ENCODE peak calls at places on chromosome 21, in nine cellular contexts. One of them, this sample, is unnamed. For H3K9me3, the result is how much of the 10 kb centered on the place peaks cover.

GRCh38 chr21:32940079-32941014 is 85.4 kb upstream of the OLIG2 start:
- DNase-seq in left lung: no peak
- DNase-seq in CD8-positive, alpha-beta T cell: peak
- DNase-seq in OCI-LY7: peak
- DNase-seq in aorta: no peak
- DNase-seq in heart left ventricle: peak
- DNase-seq in fibroblast of lung: peak
- DNase-seq in endothelial cell of umbilical vein: peak
- DNase-seq in DND-41: peak
- DNase-seq in this sample: no peak

GRCh38 chr21:14482165-14482564 is 64.0 kb downstream of the SAMSN1 start:
- DNase-seq in left lung: no peak
- DNase-seq in heart left ventricle: no peak
- DNase-seq in DND-41: peak
- DNase-seq in aorta: no peak
- DNase-seq in endothelial cell of umbilical vein: no peak
- DNase-seq in CD8-positive, alpha-beta T cell: no peak
- DNase-seq in fibroblast of lung: no peak
- DNase-seq in OCI-LY7: no peak
- DNase-seq in this sample: no peak

GRCh38 chr21:16608209-16608830 is 878.5 kb downstream of the USP25 start:
- DNase-seq in fibroblast of lung: peak
- DNase-seq in OCI-LY7: no peak
- DNase-seq in aorta: no peak
- DNase-seq in heart left ventricle: no peak
- DNase-seq in endothelial cell of umbilical vein: no peak
- DNase-seq in CD8-positive, alpha-beta T cell: no peak
- DNase-seq in left lung: no peak
- DNase-seq in DND-41: no peak
- DNase-seq in this sample: peak

GRCh38 chr21:27268290-27268689 is 301.4 kb upstream of the ADAMTS5 start:
- DNase-seq in CD8-positive, alpha-beta T cell: no peak
- DNase-seq in left lung: no peak
- DNase-seq in endothelial cell of umbilical vein: no peak
- DNase-seq in aorta: no peak
- DNase-seq in heart left ventricle: no peak
- DNase-seq in DND-41: no peak
- DNase-seq in fibroblast of lung: peak
- DNase-seq in OCI-LY7: no peak
- DNase-seq in this sample: no peak

GRCh38 chr21:24045775-24046215 is 1561.5 kb downstream of the MRPL39 start:
- DNase-seq in fibroblast of lung: peak
- DNase-seq in aorta: peak
- DNase-seq in left lung: peak
- DNase-seq in OCI-LY7: no peak
- DNase-seq in endothelial cell of umbilical vein: peak
- DNase-seq in CD8-positive, alpha-beta T cell: no peak
- DNase-seq in heart left ventricle: peak
- DNase-seq in DND-41: peak
- DNase-seq in this sample: no peak

GRCh38 chr21:18164933-18165332 is 79.7 kb upstream of the CHODL start:
- DNase-seq in endothelial cell of umbilical vein: no peak
- DNase-seq in aorta: no peak
- DNase-seq in DND-41: no peak
- DNase-seq in fibroblast of lung: no peak
- DNase-seq in OCI-LY7: no peak
- DNase-seq in heart left ventricle: no peak
- DNase-seq in CD8-positive, alpha-beta T cell: no peak
- DNase-seq in left lung: no peak
- DNase-seq in this sample: no peak

GRCh38 chr21:36291509-36291908 is 28.5 kb upstream of the MORC3 start:
- DNase-seq in aorta: no peak
- DNase-seq in heart left ventricle: no peak
- DNase-seq in CD8-positive, alpha-beta T cell: no peak
- DNase-seq in fibroblast of lung: no peak
- DNase-seq in endothelial cell of umbilical vein: no peak
- DNase-seq in left lung: no peak
- DNase-seq in DND-41: no peak
- DNase-seq in OCI-LY7: no peak
- DNase-seq in this sample: no peak

GRCh38 chr21:36783612-36784383 is 84.9 kb downstream of the SIM2 start:
- DNase-seq in DND-41: no peak
- DNase-seq in left lung: peak
- DNase-seq in heart left ventricle: no peak
- DNase-seq in endothelial cell of umbilical vein: peak
- DNase-seq in fibroblast of lung: no peak
- DNase-seq in CD8-positive, alpha-beta T cell: no peak
- DNase-seq in aorta: no peak
- DNase-seq in OCI-LY7: no peak
- DNase-seq in this sample: no peak

GRCh38 chr21:42505090-42505726 is 8.4 kb upstream of the SLC37A1 start:
- DNase-seq in heart left ventricle: no peak
- DNase-seq in aorta: no peak
- DNase-seq in OCI-LY7: peak
- DNase-seq in left lung: no peak
- DNase-seq in endothelial cell of umbilical vein: no peak
- DNase-seq in fibroblast of lung: no peak
- DNase-seq in CD8-positive, alpha-beta T cell: no peak
- DNase-seq in DND-41: no peak
- DNase-seq in this sample: no peak

GRCh38 chr21:37164742-37165141 is 91.7 kb downstream of the TTC3 start:
- DNase-seq in aorta: no peak
- DNase-seq in fibroblast of lung: peak
- DNase-seq in CD8-positive, alpha-beta T cell: no peak
- DNase-seq in DND-41: no peak
- DNase-seq in heart left ventricle: no peak
- DNase-seq in endothelial cell of umbilical vein: no peak
- DNase-seq in OCI-LY7: no peak
- DNase-seq in left lung: no peak
- DNase-seq in this sample: no peak

DNA sequence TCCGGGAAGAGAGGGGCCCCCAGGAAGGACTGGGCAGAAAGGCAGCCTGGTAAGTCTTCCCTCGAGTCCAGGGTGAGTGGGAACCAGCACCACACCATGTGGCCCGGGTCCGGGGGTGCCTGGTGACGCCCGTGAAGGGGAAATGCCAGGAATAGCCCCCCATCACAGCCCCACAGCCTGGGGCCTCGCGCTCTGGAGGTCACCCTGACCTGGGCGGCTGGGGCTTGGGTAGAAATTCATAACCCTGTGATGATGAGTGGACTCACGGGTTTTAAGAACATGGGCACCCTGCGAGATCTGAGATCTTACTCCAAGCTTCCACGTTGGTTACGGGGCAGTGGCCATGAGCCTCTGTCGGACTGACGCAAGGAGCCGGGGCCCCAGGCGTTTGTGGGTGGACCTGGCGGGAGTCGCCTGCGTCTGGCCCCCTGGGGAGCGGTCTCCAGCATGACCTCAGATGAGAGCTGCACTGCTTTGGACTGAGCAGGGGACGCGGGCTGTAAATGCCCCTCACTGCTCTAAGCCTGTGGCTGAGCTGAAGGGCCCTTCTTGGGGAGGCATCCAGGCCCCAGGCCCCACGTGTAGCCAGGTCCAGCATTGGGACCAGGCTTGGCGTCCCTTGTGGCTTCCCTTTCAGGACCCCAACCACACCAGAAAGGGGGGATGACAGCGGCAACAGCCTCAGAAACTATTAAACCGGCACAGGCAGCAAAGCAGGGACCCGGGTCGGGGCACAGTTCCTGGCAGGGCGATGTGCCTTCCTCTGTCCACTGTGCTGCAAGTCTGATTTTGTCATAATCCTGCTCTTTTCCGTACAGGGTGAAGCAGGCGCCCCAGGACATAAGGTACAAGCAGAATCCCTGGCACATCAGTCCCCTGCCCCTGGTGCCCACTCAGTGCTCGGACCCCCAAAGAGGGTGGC is 60.0 kb downstream of the SLC19A1 start:
- DNase-seq in aorta: no peak
- DNase-seq in fibroblast of lung: no peak
- DNase-seq in CD8-positive, alpha-beta T cell: no peak
- DNase-seq in DND-41: no peak
- DNase-seq in OCI-LY7: no peak
- DNase-seq in left lung: no peak
- DNase-seq in endothelial cell of umbilical vein: no peak
- DNase-seq in heart left ventricle: no peak
- DNase-seq in this sample: no peak
- H3K9me3 ChIP-seq in aorta: under half
- H3K9me3 ChIP-seq in fibroblast of lung: under half
- H3K9me3 ChIP-seq in CD8-positive, alpha-beta T cell: under half
- H3K9me3 ChIP-seq in DND-41: under half
- H3K9me3 ChIP-seq in OCI-LY7: under half
- H3K9me3 ChIP-seq in left lung: under half
- H3K9me3 ChIP-seq in endothelial cell of umbilical vein: under half
- H3K9me3 ChIP-seq in heart left ventricle: under half
- H3K9me3 ChIP-seq in this sample: under half

GRCh38 chr21:31557956-31558838 is 101.3 kb upstream of the SOD1 start:
- DNase-seq in DND-41: peak
- DNase-seq in fibroblast of lung: no peak
- DNase-seq in heart left ventricle: no peak
- DNase-seq in CD8-positive, alpha-beta T cell: peak
- DNase-seq in endothelial cell of umbilical vein: no peak
- DNase-seq in OCI-LY7: peak
- DNase-seq in aorta: peak
- DNase-seq in left lung: no peak
- DNase-seq in this sample: no peak
- H3K27ac ChIP-seq in DND-41: peak
- H3K27ac ChIP-seq in fibroblast of lung: no peak
- H3K27ac ChIP-seq in heart left ventricle: no peak
- H3K27ac ChIP-seq in CD8-positive, alpha-beta T cell: no peak
- H3K27ac ChIP-seq in endothelial cell of umbilical vein: no peak
- H3K27ac ChIP-seq in OCI-LY7: peak
- H3K27ac ChIP-seq in aorta: no peak
- H3K27ac ChIP-seq in left lung: no peak
- H3K27ac ChIP-seq in this sample: no peak

GRCh38 chr21:26123012-26123411 is 47.6 kb downstream of the APP start:
- DNase-seq in DND-41: no peak
- DNase-seq in OCI-LY7: no peak
- DNase-seq in endothelial cell of umbilical vein: no peak
- DNase-seq in left lung: no peak
- DNase-seq in heart left ventricle: no peak
- DNase-seq in fibroblast of lung: no peak
- DNase-seq in aorta: no peak
- DNase-seq in CD8-positive, alpha-beta T cell: no peak
- DNase-seq in this sample: no peak
- H3K4me3 ChIP-seq in DND-41: no peak
- H3K4me3 ChIP-seq in OCI-LY7: no peak
- H3K4me3 ChIP-seq in endothelial cell of umbilical vein: no peak
- H3K4me3 ChIP-seq in left lung: no peak
- H3K4me3 ChIP-seq in heart left ventricle: no peak
- H3K4me3 ChIP-seq in fibroblast of lung: no peak
- H3K4me3 ChIP-seq in aorta: no peak
- H3K4me3 ChIP-seq in CD8-positive, alpha-beta T cell: no peak
- H3K4me3 ChIP-seq in this sample: no peak

DNA sequence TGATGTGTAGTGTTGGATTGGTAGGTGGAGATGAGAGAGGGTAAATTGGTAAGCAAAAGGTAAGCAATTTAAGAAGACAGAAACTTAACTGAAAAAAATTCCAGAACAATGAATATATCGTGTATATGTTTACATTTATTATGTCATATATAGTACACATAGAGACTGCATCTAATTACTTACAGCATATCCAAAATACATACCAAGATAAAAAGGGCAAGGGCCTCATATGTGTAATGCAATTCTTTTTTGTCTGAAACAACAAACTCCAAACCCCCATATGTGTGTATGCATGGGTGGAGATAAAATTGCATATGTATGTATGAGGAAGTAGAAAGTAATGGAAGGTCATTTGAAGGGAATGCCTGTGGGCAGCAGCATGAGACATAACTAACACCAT is 4.2 kb downstream of the KRTAP20-3 start:
- DNase-seq in CD8-positive, alpha-beta T cell: no peak
- DNase-seq in fibroblast of lung: no peak
- DNase-seq in left lung: no peak
- DNase-seq in aorta: no peak
- DNase-seq in endothelial cell of umbilical vein: no peak
- DNase-seq in OCI-LY7: no peak
- DNase-seq in heart left ventricle: no peak
- DNase-seq in DND-41: no peak
- DNase-seq in this sample: no peak
- H3K9me3 ChIP-seq in CD8-positive, alpha-beta T cell: under half
- H3K9me3 ChIP-seq in fibroblast of lung: under half
- H3K9me3 ChIP-seq in left lung: under half
- H3K9me3 ChIP-seq in aorta: under half
- H3K9me3 ChIP-seq in endothelial cell of umbilical vein: under half
- H3K9me3 ChIP-seq in OCI-LY7: under half
- H3K9me3 ChIP-seq in heart left ventricle: under half
- H3K9me3 ChIP-seq in DND-41: under half
- H3K9me3 ChIP-seq in this sample: under half

DNA sequence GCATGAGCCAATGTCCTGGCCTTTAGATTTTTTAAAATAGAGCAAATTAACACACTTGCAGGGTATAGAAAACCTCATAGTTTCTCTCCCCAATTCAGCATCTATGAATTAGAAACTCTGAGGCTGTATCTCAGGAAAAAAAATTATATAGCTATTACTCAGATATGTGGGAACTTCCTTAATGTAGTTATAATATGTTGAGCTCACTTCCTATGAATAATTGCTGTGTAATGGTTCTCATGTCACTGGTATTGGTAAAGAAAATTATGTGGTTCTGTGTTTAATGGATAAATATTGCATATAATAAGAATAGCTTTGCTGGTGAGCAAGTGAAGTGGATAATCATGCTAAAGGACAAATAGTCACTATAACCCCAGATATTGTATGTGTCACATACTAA is 2019.8 kb downstream of the NCAM2 start:
- DNase-seq in CD8-positive, alpha-beta T cell: no peak
- DNase-seq in endothelial cell of umbilical vein: peak
- DNase-seq in OCI-LY7: no peak
- DNase-seq in DND-41: no peak
- DNase-seq in left lung: no peak
- DNase-seq in heart left ventricle: no peak
- DNase-seq in fibroblast of lung: no peak
- DNase-seq in aorta: no peak
- DNase-seq in this sample: no peak
- H3K27ac ChIP-seq in CD8-positive, alpha-beta T cell: no peak
- H3K27ac ChIP-seq in endothelial cell of umbilical vein: peak
- H3K27ac ChIP-seq in OCI-LY7: no peak
- H3K27ac ChIP-seq in DND-41: no peak
- H3K27ac ChIP-seq in left lung: no peak
- H3K27ac ChIP-seq in heart left ventricle: no peak
- H3K27ac ChIP-seq in fibroblast of lung: no peak
- H3K27ac ChIP-seq in aorta: no peak
- H3K27ac ChIP-seq in this sample: no peak

DNA sequence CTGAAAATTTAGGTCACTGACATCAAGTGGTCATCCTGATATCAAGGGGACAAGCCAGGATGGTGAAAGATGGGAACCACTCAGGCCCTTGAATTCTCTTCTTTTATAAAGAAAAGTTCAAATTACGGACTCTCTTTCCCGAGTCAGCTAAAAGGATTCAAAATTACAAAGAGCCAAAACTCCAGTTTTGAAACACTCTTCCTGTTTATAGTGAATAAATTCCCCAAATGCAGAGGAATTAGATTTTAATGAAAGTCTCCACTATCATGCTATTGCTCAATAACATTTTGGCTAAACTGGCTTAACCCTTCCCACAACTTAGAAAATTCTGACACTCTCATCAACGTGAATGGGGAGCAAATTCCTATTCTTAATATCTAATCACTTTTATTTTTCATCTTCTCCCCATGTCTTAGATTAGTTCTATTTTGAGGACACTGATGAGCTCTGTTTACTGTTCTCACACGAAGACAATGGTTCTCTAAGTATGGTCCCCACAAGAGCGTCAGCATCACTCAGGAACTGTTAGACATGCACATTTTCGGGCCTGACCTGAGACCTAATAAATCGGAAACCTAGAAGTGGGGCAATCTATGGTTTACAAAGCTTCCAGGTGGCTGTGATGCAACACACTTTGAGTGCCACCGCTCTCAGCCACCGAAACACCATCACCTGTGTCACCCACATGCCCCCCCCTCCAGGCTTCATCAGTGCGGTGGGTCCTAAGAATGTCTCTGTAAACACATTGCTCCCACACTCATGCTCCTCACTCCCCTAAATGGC is 64.4 kb upstream of the TIAM1 start:
- DNase-seq in DND-41: no peak
- DNase-seq in endothelial cell of umbilical vein: no peak
- DNase-seq in left lung: no peak
- DNase-seq in CD8-positive, alpha-beta T cell: no peak
- DNase-seq in heart left ventricle: no peak
- DNase-seq in OCI-LY7: no peak
- DNase-seq in aorta: no peak
- DNase-seq in fibroblast of lung: no peak
- DNase-seq in this sample: no peak
- H3K4me3 ChIP-seq in DND-41: no peak
- H3K4me3 ChIP-seq in endothelial cell of umbilical vein: no peak
- H3K4me3 ChIP-seq in left lung: no peak
- H3K4me3 ChIP-seq in CD8-positive, alpha-beta T cell: no peak
- H3K4me3 ChIP-seq in heart left ventricle: no peak
- H3K4me3 ChIP-seq in OCI-LY7: no peak
- H3K4me3 ChIP-seq in aorta: no peak
- H3K4me3 ChIP-seq in fibroblast of lung: no peak
- H3K4me3 ChIP-seq in this sample: no peak

This sample was measured in iPS DF 6.9.